ENCODE peak calls at places on chromosome 12, in six cellular contexts. U is adrenal gland, Q is SJCRH30, V is cardiac muscle cell, A is epithelial cell of esophagus, C is neural progenitor cell. K is an unnamed sample.

GRCh38 chr12:38921025-38921677 is 15.8 kb upstream of the CPNE8 start:
- DNase-seq in U (peak; percentile 62), Q (peak; percentile 55), V (peak; percentile 69), A (peak; percentile 90), C (peak; percentile 72), K (no peak)

GRCh38 chr12:94663702-94664101 is 13.3 kb upstream of the TMCC3 start:
- DNase-seq in U (no peak), Q (no peak), V (no peak), A (no peak), C (no peak), K (no peak)

GRCh38 chr12:85279449-85280137 is 427 bp upstream of the ALX1 start:
- DNase-seq in U (no peak), Q (no peak), V (no peak), A (no peak), C (peak; percentile 71), K (no peak)

GRCh38 chr12:47097276-47097896 is 17.6 kb upstream of the AMIGO2 start:
- DNase-seq in U (no peak), Q (no peak), V (no peak), A (peak; percentile 40), C (no peak), K (no peak)

GRCh38 chr12:80121661-80122060 is 22.3 kb downstream of the OTOGL start:
- DNase-seq in U (no peak), Q (no peak), V (no peak), A (no peak), C (no peak), K (no peak)

GRCh38 chr12:77894548-77894947 is 63.9 kb downstream of the NAV3 start:
- DNase-seq in U (no peak), Q (no peak), V (no peak), A (no peak), C (no peak), K (no peak)

GRCh38 chr12:57342207-57342691 is 88.6 kb downstream of the R3HDM2 start:
- DNase-seq in U (peak; percentile 63), Q (peak; percentile 97), V (peak; percentile 83), A (peak; percentile 7), C (peak; percentile 41), K (peak; percentile 4)

GRCh38 chr12:112564160-112564559 is 145.4 kb downstream of the PTPN11 start:
- DNase-seq in U (no peak), Q (no peak), V (no peak), A (no peak), C (peak; percentile 6), K (no peak)

GRCh38 chr12:11877869-11878780 is 192.6 kb upstream of the BCL2L14 start:
- DNase-seq in U (peak; percentile 80), Q (no peak), V (peak; percentile 30), A (peak; percentile 90), C (peak; percentile 23), K (peak; percentile 46)

GRCh38 chr12:130459916-130460315 is 122.2 kb downstream of the PIWIL1 start:
- DNase-seq in U (no peak), Q (no peak), V (no peak), A (no peak), C (no peak), K (no peak)

GRCh38 chr12:117985182-117985581 is 16.4 kb upstream of the KSR2 start:
- DNase-seq in U (no peak), Q (no peak), V (no peak), A (no peak), C (no peak), K (no peak)

GRCh38 chr12:123850246-123851134 is 88.4 kb downstream of the DNAH10 start:
- DNase-seq in U (no peak), Q (no peak), V (no peak), A (no peak), C (no peak), K (no peak)

GRCh38 chr12:132269266-132269968 is 60.0 kb downstream of the GALNT9 start:
- DNase-seq in U (no peak), Q (no peak), V (no peak), A (no peak), C (no peak), K (no peak)

GRCh38 chr12:15772405-15773018 is 16.7 kb downstream of the EPS8 start:
- DNase-seq in U (no peak), Q (no peak), V (peak; percentile 34), A (peak; percentile 41), C (peak; percentile 39), K (no peak)

GRCh38 chr12:122732611-122733010 is 2.0 kb upstream of the HCAR1 start:
- DNase-seq in U (no peak), Q (no peak), V (no peak), A (no peak), C (no peak), K (no peak)

GRCh38 chr12:52515927-52516831 is 4.0 kb downstream of the KRT5 start:
- DNase-seq in U (no peak), Q (no peak), V (no peak), A (peak; percentile 91), C (no peak), K (no peak)

GRCh38 chr12:112851024-112851777 is 55.6 kb upstream of the OAS1 start:
- DNase-seq in U (no peak), Q (no peak), V (no peak), A (no peak), C (no peak), K (no peak)

GRCh38 chr12:101086490-101086889 is 123.5 kb downstream of the SLC5A8 start:
- DNase-seq in U (no peak), Q (peak; percentile 52), V (no peak), A (peak; percentile 9), C (no peak), K (no peak)

GRCh38 chr12:130710001-130710732 is 5.9 kb downstream of the RIMBP2 start:
- DNase-seq in U (no peak), Q (no peak), V (no peak), A (no peak), C (no peak), K (no peak)

GRCh38 chr12:93622485-93622884 is 50.0 kb downstream of the SOCS2 start:
- DNase-seq in U (no peak), Q (no peak), V (no peak), A (no peak), C (no peak), K (no peak)
- H3K4me3 ChIP-seq in U (no peak overlapping the region), Q (no peak overlapping the region), V (no peak overlapping the region), A (no peak overlapping the region), C (no peak overlapping the region), K (no peak overlapping the region)

GRCh38 chr12:107319536-107320030 is 226.2 kb upstream of the CRY1 start:
- DNase-seq in U (no peak), Q (no peak), V (peak; percentile 31), A (no peak), C (peak; percentile 57), K (no peak)

GRCh38 chr12:107320031-107320928 is 226.9 kb upstream of the CRY1 start:
- DNase-seq in U (no peak), Q (no peak), V (peak; percentile 61), A (peak; percentile 94), C (peak; percentile 76), K (no peak)

GRCh38 chr12:107325075-107325474 is 231.7 kb upstream of the CRY1 start:
- DNase-seq in U (no peak), Q (no peak), V (no peak), A (no peak), C (no peak), K (no peak)

GRCh38 chr12:107320929-107321618 is 227.7 kb upstream of the CRY1 start:
- DNase-seq in U (no peak), Q (no peak), V (peak; percentile 30), A (peak; percentile 82), C (peak; percentile 68), K (no peak)

DNA sequence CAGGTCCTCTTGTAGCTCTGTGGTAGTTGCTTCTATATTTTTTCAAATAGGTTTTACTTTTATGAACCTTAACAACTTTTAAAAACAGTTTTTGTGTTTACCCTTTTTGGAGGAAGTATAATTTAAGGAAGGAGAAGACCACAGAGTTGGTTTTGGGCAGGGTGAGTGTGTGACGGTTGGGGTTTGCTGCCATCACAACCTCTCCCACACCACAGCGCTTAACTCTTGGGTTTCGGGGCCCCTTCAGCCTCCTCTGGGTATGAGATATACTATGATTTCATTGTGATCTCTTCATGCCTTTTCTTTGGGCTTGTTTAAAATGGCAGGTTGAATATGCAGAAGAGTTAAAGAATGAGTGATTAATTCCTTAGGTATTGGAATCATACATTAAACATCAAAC is 228.7 kb upstream of the CRY1 start:
- DNase-seq in U (no peak), Q (no peak), V (no peak), A (no peak), C (no peak), K (no peak)
- H3K4me3 ChIP-seq in U (no peak overlapping the region), Q (no peak overlapping the region), V (no peak overlapping the region), A (no peak overlapping the region), C (no peak overlapping the region), K (no peak overlapping the region)

DNA sequence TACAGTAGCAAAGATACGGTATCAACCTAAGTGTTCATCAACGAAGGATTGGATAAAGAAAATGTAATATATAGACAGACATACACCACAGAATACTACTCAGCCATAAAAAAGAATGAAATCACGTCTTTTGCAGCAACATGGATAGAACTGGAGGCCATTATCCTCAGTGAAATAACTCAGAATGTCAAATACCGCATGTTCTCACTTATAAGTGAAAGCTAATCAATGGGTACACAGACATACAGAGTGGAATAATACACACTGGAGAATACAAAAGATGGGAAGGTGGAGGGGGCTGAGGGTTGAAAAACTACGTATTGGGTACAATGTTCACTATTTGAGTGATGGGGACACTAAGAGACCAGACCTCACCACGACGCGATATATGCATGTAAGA is 1.1 kb downstream of the RACGAP1 start:
- DNase-seq in U (no peak), Q (no peak), V (no peak), A (no peak), C (no peak), K (no peak)
- H3K4me3 ChIP-seq in U (no peak overlapping the region), Q (peak overlapping the region; percentile 92), V (peak overlapping the region; percentile 77), A (peak overlapping the region; percentile 76), C (peak overlapping the region; percentile 97), K (peak overlapping the region; percentile 90)

DNA sequence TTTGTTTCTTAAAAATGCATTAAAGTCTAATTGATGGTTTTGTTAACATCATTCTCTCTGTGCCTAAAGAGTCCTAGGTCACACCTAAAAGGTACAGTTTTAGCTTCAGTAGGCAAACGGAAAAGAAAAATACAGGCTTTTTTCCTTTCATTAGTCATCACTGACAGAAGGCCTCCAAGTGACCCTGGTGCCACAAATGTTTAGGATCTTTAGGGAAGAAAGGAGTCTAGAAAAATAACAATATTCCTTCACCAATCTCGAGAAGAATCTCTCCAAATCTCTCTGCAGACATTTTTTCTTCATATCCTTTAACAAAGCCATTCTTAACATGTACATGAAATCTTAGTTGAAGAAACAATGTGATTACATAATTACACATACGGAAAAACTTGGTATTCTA is 2.0 kb downstream of the DENND5B start:
- DNase-seq in U (no peak), Q (no peak), V (no peak), A (peak; percentile 6), C (no peak), K (no peak)
- H3K4me3 ChIP-seq in U (no peak overlapping the region), Q (peak overlapping the region; percentile 80), V (peak overlapping the region; percentile 99), A (peak overlapping the region; percentile 78), C (peak overlapping the region; percentile 86), K (peak overlapping the region; percentile 86)

K was measured in AG04450.